ENCODE peak calls at places on chromosome 9, in six cellular contexts. T is SK-N-SH, O is transverse colon, X is suprapubic skin, P is stomach, R is K562. K is an unnamed sample.

GRCh38 chr9:114098660-114099522 is at the start of gene KIF12:
- DNase-seq in T (peak), O (peak), X (peak), P (peak), R (peak), K (no peak)

GRCh38 chr9:1913931-1914330 is 101.2 kb upstream of the SMARCA2 start:
- DNase-seq in T (no peak), O (no peak), X (no peak), P (no peak), R (no peak), K (no peak)

GRCh38 chr9:111582888-111583287 is 16.6 kb downstream of the PTGR1 start:
- DNase-seq in T (no peak), O (no peak), X (no peak), P (no peak), R (no peak), K (no peak)

GRCh38 chr9:38202335-38202938 is 133.4 kb upstream of the SHB start:
- DNase-seq in T (no peak), O (no peak), X (no peak), P (no peak), R (no peak), K (no peak)

GRCh38 chr9:85408494-85408893 is 333.3 kb downstream of the AGTPBP1 start:
- DNase-seq in T (no peak), O (no peak), X (no peak), P (no peak), R (no peak), K (no peak)

GRCh38 chr9:79256691-79257213 is 315.0 kb upstream of the TLE4 start:
- DNase-seq in T (no peak), O (peak), X (no peak), P (no peak), R (no peak), K (peak)

GRCh38 chr9:70387663-70388062 is 26.8 kb downstream of the KLF9 start:
- DNase-seq in T (no peak), O (no peak), X (no peak), P (no peak), R (no peak), K (no peak)

GRCh38 chr9:100428871-100429654 is 2.1 kb downstream of the MSANTD3 start:
- DNase-seq in T (no peak), O (no peak), X (no peak), P (no peak), R (no peak), K (no peak)

GRCh38 chr9:102652471-102652870 is 342.7 kb upstream of the CYLC2 start:
- DNase-seq in T (no peak), O (no peak), X (no peak), P (no peak), R (no peak), K (no peak)

GRCh38 chr9:133119461-133120342 is 1.3 kb downstream of the RALGDS start:
- DNase-seq in T (peak), O (no peak), X (peak), P (no peak), R (no peak), K (no peak)

GRCh38 chr9:88691811-88692210 is 156.8 kb downstream of the NXNL2 start:
- DNase-seq in T (no peak), O (no peak), X (no peak), P (no peak), R (no peak), K (peak)

GRCh38 chr9:8734760-8735159 is 935.2 kb upstream of the DMAC1 start:
- DNase-seq in T (no peak), O (no peak), X (no peak), P (no peak), R (no peak), K (no peak)

GRCh38 chr9:129497064-129497836 is 123.7 kb downstream of the C9orf50 start:
- DNase-seq in T (peak), O (no peak), X (peak), P (no peak), R (peak), K (no peak)

GRCh38 chr9:27749838-27750237 is 176.6 kb upstream of the C9orf72 start:
- DNase-seq in T (no peak), O (no peak), X (no peak), P (no peak), R (no peak), K (peak)
- TF ChIP-seq POLR2AphosphoS5 in T (no peak), O (no peak), X (no peak), P (no peak), R (no peak), K (no peak)

GRCh38 chr9:19233344-19233743 is 2.9 kb downstream of the DENND4C start:
- DNase-seq in T (no peak), O (no peak), X (no peak), P (no peak), R (no peak), K (no peak)
- H3K27ac ChIP-seq in T (no peak), O (peak), X (peak), P (peak), R (peak), K (peak)

GRCh38 chr9:128024761-128025308 is 42.3 kb downstream of the NAIF1 start:
- DNase-seq in T (no peak), O (no peak), X (no peak), P (no peak), R (no peak), K (no peak)

GRCh38 chr9:128027705-128028104 is 39.4 kb downstream of the NAIF1 start:
- DNase-seq in T (no peak), O (no peak), X (no peak), P (no peak), R (no peak), K (no peak)

GRCh38 chr9:128025756-128026155 is 41.4 kb downstream of the NAIF1 start:
- DNase-seq in T (no peak), O (no peak), X (no peak), P (no peak), R (no peak), K (no peak)

GRCh38 chr9:128027166-128027539 is 40.0 kb downstream of the NAIF1 start:
- DNase-seq in T (no peak), O (peak), X (no peak), P (no peak), R (no peak), K (no peak)

DNA sequence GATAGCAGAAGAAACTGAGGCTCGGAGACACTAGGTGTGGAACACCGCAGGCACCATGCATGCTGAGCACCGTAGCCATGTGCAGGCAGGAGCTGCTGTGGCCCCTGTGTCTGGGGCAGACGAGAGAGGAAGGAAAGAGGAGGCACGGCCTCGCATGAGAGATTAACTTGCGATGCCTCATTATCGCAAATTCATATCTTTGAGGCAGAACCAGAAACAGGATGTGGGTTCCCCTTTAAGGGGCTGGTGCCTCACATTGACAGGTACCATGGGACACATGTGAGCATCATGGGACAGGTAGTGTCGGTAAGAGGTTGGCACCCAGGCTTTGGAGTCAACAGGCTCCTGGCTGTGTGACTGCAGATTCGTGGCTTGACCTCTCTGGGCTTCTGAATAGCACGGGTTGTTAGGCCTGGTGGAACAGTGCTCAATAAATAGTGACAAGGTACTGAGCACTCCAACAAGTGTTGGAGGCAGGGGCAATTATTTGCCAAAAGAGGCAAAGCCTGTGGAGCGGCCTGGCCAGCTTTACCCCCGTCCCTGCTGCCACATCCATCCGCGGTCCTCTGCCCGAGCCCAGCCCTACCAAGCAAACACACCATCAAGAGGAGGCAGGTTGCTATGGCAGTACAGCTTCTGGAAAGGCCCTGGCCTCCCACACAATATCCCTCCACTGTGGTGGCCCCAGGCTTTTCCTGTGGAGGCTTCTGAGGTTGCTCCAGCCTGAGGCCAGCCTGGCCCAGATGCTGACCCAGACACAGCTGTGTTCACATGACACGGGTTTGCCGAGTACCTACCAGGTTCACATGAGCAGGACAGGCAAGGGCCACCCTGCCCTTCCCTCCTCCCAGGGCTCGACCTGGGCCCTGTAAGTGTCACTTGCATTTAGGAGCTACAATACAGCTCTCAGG is 40.6 kb downstream of the NAIF1 start:
- DNase-seq in T (peak), O (peak), X (no peak), P (peak), R (no peak), K (no peak)
- TF ChIP-seq EP300 in T (no peak), O (no peak), X (no peak), P (no peak), R (no peak), K (no peak)

GRCh38 chr9:126275386-126276001 is 51.1 kb upstream of the MVB12B start:
- DNase-seq in T (peak), O (no peak), X (no peak), P (no peak), R (no peak), K (peak)

GRCh38 chr9:126276056-126276728 is 50.4 kb upstream of the MVB12B start:
- DNase-seq in T (peak), O (no peak), X (no peak), P (no peak), R (no peak), K (peak)
- TF ChIP-seq POLR2AphosphoS5 in T (no peak), O (no peak), X (no peak), P (no peak), R (no peak), K (no peak)

DNA sequence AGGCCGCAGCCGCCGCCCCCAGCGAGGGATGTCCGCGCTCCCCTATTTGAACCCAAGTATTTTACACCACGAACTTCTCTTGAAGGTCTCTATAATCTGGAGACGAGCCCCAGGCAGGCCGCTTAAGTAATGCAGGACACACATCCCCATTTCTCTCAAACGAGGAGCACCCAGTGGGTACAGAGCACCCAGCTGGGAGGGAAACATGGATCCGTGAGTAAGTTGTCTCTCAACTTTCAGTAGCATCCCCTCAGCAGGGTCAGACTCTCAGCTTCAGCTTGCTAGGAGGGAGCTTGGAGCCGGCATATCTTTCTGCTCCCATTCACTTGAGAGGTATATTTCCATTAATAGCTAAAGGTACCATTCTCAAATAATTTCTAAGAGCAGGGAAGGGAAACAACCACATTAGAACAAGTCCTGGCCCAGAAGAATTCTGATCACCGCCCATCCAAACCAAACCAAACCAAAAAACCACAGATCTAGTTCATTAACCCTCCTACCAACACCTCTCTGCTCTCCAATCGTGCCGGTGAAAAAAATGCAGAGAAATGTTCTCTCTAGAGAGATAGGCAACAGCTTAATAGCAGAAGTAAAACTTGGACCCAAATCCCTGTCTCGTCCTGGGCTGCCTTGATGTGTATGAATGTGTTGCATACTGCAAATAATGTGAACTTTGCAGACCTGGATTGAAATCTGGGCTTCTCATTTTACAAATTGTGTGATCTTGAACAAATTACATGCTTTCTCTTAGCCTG is 909 bp downstream of the TDRD7 start:
- DNase-seq in T (no peak), O (no peak), X (no peak), P (no peak), R (no peak), K (no peak)
- H3K27ac ChIP-seq in T (no peak), O (peak), X (peak), P (peak), R (no peak), K (peak)

GRCh38 chr9:72557549-72557948 is 36.1 kb downstream of the TMC1 start:
- DNase-seq in T (no peak), O (peak), X (peak), P (no peak), R (peak), K (no peak)
- TF ChIP-seq EP300 in T (peak), O (no peak), X (no peak), P (no peak), R (peak), K (no peak)

DNA sequence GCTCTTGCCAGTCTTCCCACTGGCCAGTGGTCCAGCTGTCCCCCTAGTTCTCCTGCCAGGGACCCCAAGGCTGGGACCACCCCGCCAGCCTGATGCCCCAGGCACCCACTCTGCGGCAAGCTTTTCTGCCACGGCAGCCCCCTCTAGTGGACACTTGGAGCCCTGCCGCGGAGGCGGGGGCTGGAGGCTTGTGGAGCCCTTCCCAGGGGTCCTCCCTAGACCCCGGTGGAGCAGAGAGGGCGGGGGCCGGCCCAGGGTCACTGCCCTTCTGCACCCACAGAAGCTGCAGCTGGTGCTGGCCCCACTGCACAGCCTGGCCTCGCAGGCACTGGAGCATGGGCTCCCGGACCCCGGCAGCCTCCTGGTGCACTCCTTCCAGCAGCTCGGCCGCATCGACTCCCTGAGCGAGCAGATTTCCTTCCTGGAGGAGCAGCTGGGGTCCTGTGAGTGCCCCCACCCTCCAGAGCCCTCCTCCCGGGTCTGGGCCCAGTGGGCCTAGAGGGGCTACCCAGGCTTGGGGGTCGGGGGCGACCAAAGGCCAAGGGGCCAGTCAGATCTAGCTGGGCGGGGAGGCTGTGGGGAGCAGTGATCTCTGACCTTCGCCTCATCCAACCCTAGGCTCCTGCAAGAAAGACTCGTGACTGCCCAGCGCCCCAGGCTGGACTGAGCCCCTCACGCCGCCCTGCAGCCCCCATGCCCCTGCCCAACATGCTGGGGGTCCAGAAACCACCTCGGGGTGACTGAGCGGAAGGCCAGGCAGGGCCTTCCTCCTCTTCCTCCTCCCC is 9.1 kb downstream of the EGFL7 start:
- DNase-seq in T (peak), O (no peak), X (no peak), P (no peak), R (peak), K (no peak)
- TF ChIP-seq POLR2AphosphoS5 in T (no peak), O (no peak), X (no peak), P (peak), R (no peak), K (no peak)

DNA sequence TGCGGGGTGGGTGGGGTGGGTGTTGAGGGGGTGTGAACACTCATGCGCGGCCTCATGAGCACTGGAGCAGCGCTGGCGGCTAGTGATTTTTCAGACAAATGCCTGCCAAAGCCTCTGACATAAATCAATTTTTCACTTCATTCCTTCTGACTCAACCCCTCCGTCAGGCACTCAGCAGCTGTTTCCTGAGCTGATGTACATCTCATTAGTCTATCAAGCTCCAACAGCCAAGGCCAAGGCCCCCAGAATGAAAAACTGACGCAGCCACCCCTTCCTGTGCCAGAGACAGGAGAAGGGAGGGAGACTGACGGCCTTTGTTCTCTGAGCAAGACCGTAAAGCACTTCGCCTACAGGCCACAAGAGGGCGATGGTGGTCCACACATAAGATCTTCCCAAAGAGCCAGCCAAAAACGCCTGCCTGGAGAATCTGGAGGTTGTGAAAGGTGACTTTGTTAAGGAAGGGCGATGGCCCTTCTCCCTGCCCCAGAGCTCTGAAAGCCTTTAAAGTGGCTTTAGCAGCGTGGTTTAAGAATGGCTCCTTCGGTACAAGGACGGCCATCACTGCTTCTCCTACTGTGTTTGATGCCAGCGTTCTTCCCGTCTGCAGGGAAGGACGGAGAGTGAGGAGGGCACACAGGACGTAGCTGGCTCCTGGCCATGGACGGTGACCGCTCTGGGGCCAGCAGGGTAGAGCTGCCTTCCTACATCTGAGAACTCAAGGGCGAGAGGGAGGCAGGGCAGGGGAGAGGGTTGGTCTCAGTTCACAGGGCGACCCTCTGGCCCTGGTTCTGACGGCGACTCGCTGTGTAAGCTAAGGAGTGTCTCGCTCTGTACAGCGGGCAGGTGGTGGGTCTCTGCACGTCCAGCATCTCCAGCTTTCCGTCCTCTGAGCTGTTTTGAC is 37.1 kb downstream of the ALG2 start:
- DNase-seq in T (peak), O (peak), X (peak), P (peak), R (peak), K (peak)
- H3K27ac ChIP-seq in T (peak), O (peak), X (peak), P (peak), R (no peak), K (peak)

GRCh38 chr9:125763373-125763772 is 16.2 kb downstream of the PBX3 start:
- DNase-seq in T (peak), O (no peak), X (no peak), P (no peak), R (no peak), K (no peak)

GRCh38 chr9:125764198-125764597 is 17.0 kb downstream of the PBX3 start:
- DNase-seq in T (no peak), O (no peak), X (no peak), P (no peak), R (no peak), K (no peak)

GRCh38 chr9:125768803-125769202 is 21.6 kb downstream of the PBX3 start:
- DNase-seq in T (no peak), O (no peak), X (no peak), P (no peak), R (no peak), K (no peak)

GRCh38 chr9:125767349-125767748 is 20.2 kb downstream of the PBX3 start:
- DNase-seq in T (no peak), O (no peak), X (no peak), P (no peak), R (no peak), K (no peak)

GRCh38 chr9:125766468-125767221 is 19.5 kb downstream of the PBX3 start:
- DNase-seq in T (no peak), O (no peak), X (no peak), P (no peak), R (no peak), K (no peak)
- TF ChIP-seq EP300 in T (no peak), O (no peak), X (no peak), P (no peak), R (no peak), K (no peak)

DNA sequence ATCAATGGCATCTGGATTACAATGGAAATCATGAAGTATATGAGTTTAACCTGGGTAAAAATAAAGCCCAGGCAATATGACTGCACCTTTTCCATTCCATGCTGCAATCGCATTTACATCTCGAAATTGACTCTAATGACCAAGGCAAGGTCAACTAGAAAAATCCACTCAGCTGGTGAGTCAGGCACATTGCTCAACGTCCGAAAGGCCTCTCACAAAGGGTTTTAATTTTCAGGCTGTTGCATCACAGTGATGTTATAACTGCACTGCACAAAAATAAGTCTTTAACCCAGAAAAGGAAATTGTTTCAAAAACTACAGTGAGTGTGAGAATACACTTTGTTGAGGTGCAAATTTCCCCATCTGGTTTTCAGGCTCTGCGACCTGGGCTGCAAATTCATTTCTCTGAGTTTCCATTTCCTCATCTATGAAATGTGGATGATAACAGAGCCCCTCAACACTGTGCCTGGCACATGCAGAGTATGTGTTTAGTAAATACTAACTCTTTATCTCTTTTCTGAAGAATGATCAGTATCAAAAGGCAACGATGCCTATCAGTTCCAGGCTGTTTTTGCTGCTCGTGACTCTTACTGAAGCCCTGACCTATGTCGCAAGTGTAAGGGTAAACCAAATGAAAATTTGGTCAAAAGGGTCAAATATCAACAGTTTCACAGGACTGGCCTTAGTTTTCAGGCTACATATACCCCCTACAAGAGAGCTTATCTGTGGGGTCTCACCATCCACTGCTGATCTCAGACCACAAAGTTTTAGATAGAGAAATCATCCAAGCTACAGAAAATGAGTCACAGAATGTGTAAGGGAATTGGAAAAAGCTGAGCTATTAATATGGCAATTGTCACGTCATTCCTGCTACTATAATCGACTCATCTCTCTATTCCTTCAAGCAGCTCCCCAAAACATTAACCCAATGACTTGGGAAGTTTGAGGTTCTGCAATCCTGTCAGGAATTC is 4.1 kb downstream of the NFIL3 start:
- DNase-seq in T (peak), O (peak), X (peak), P (peak), R (no peak), K (no peak)
- TF ChIP-seq POLR2AphosphoS5 in T (peak), O (peak), X (peak), P (peak), R (no peak), K (peak)

K was measured in esophagus muscularis mucosa.